ENCODE peak calls at places on chromosomes 13 and 19, in four cellular contexts. Y is AG10803, I is left ventricle myocardium inferior, E is fibroblast of the aortic adventitia. M is an unnamed sample.

GRCh38 chr13:95535243-95535642 is 17.3 kb upstream of the CLDN10 start:
- DNase-seq in I (no peak), E (peak), Y (peak), M (no peak)

GRCh38 chr19:44879309-44880065 is 11.6 kb upstream of the TOMM40 start:
- DNase-seq in I (no peak), Y (no peak), E (no peak), M (no peak)

GRCh38 chr13:111561091-111561778 is 240.8 kb downstream of the TEX29 start:
- DNase-seq in Y (no peak), E (no peak), I (no peak), M (no peak)

GRCh38 chr13:25352230-25352629 is 19.5 kb upstream of the ATP8A2 start:
- DNase-seq in I (no peak), Y (no peak), E (peak), M (no peak)

GRCh38 chr13:77896977-77897376 is 21.7 kb downstream of the EDNRB start:
- DNase-seq in Y (peak), E (peak), I (no peak), M (no peak)

GRCh38 chr13:110536006-110536693 is 25.4 kb downstream of the RAB20 start:
- DNase-seq in E (no peak), Y (no peak), I (no peak), M (no peak)

GRCh38 chr19:49422407-49423277 is 599 bp downstream of the PTH2 start:
- DNase-seq in Y (no peak), I (peak), E (peak), M (peak)

GRCh38 chr13:31036717-31037116 is 104.3 kb downstream of the TEX26 start:
- DNase-seq in I (no peak), Y (no peak), E (no peak), M (no peak)

GRCh38 chr13:45876781-45877180 is 25.2 kb upstream of the SIAH3 start:
- DNase-seq in Y (no peak), E (no peak), I (no peak), M (no peak)

GRCh38 chr19:36152886-36153525 is 759 bp upstream of the COX7A1 start:
- DNase-seq in Y (no peak), E (no peak), I (no peak), M (no peak)
- H3K4me3 ChIP-seq in Y (peak), E (peak), I (peak), M (no peak)

GRCh38 chr19:18159810-18160209 is 6.8 kb downstream of the PIK3R2 start:
- DNase-seq in Y (no peak), I (no peak), E (no peak), M (no peak)

GRCh38 chr19:18160441-18160791 is 7.5 kb downstream of the PIK3R2 start:
- DNase-seq in E (no peak), Y (no peak), I (no peak), M (no peak)

GRCh38 chr19:18158471-18158870 is 5.5 kb downstream of the PIK3R2 start:
- DNase-seq in I (no peak), E (no peak), Y (no peak), M (no peak)

GRCh38 chr19:18161691-18162039 is 8.7 kb downstream of the PIK3R2 start:
- DNase-seq in E (no peak), Y (no peak), I (no peak), M (no peak)

DNA sequence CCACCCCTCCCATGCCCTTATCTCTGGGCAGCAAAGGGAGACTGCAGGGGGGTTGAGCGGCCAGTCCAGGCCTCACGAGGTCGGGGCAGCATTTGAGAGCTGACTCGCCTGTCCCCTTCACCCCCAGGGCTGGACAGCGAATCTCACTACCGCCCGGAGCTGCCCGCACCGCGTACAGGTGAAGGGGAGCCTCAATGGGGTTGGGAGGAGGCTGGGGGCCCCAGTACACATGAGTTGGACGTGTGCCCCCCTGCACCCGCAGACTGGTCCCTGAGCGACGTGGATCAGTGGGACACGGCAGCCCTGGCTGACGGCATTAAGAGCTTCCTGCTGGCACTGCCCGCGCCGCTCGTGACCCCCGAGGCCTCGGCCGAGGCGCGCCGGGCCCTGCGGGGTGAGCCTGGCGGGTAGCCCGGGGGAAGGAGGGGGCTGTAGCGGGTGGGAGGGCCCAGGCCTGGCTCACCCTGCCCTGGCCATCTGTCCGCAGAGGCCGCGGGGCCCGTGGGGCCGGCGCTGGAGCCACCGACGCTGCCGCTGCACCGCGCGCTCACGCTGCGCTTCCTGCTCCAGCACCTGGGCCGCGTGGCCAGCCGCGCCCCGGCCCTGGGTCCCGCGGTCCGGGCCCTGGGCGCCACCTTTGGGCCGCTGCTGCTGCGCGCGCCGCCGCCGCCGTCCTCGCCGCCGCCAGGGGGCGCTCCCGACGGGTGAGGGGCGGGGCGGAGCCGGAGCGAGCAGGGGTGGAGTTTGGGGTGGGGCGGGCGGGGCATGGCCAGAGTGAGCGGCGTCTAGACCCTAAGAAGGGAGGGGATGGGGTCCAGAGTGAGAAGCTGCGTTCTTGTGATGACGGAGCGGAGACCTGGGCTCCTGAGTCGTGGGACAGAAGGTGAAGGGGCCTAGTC is 8.1 kb downstream of the PIK3R2 start:
- DNase-seq in Y (peak), I (peak), E (peak), M (peak)
- TF ChIP-seq CTCF in Y (no peak), I (peak), E (peak), M (peak)

GRCh38 chr13:38783992-38784875 is 97.4 kb downstream of the FREM2 start:
- DNase-seq in Y (no peak), I (no peak), E (no peak), M (no peak)

GRCh38 chr13:38787550-38787949 is 100.7 kb downstream of the FREM2 start:
- DNase-seq in I (no peak), Y (no peak), E (no peak), M (no peak)

GRCh38 chr13:38781539-38781938 is 94.7 kb downstream of the FREM2 start:
- DNase-seq in I (no peak), Y (no peak), E (no peak), M (no peak)

GRCh38 chr13:38785047-38785446 is 98.2 kb downstream of the FREM2 start:
- DNase-seq in I (no peak), E (no peak), Y (no peak), M (no peak)

GRCh38 chr13:38785490-38785889 is 98.6 kb downstream of the FREM2 start:
- DNase-seq in Y (no peak), E (no peak), I (no peak), M (no peak)
- H3K4me3 ChIP-seq in Y (no peak), E (no peak), I (no peak), M (no peak)

DNA sequence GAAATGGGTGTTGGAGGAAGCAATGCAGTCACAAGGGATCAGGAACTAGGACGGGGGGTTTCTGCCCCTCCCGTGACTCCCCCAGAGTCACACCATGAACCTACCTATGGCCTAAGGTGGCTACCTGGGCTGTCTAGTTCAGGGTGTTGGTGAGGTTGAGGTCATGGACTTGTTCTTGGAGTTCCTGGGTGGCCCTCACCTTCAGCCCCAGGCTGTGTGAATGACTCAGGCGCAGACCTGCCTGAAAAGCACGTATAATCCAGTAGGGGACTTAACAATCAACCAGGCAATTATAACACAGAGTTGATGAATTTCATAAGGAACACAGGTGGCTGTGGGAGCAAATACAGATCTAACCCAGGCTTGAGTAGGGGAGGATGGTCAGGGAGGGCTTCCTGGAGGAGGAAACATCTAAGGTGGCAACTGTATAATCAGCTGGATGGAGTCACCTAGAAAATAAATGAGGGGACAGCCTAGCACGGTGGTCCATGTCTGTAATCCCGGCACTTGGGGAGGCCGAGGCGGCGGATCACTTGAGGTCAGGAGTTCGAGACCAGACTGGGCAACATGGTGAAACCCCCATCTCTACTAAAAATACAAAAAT is 25.6 kb upstream of the ADGRE1 start:
- DNase-seq in E (no peak), Y (no peak), I (no peak), M (no peak)
- TF ChIP-seq CTCF in E (no peak), Y (no peak), I (no peak), M (no peak)

M was measured in GM06990.